ENCODE peak calls at places on chromosomes 1 and 21, in five cellular contexts. K is PC-3, A is neural progenitor cell, S is endothelial cell of umbilical vein, V is GM23338. F is an unnamed sample.

GRCh38 chr1:236516929-236517704 is 6.7 kb upstream of the LGALS8 start:
- DNase-seq in K (peak), A (no peak), S (no peak), V (no peak), F (no peak)

GRCh38 chr1:156389311-156389710 is 20.3 kb downstream of the RHBG start:
- DNase-seq in K (no peak), A (no peak), S (no peak), V (no peak), F (no peak)

GRCh38 chr1:88746916-88747315 is 62.8 kb downstream of the PKN2 start:
- DNase-seq in K (no peak), A (no peak), S (no peak), V (peak), F (no peak)

GRCh38 chr21:26948194-26948593 is 18.7 kb downstream of the ADAMTS5 start:
- DNase-seq in K (no peak), A (no peak), S (no peak), V (no peak), F (no peak)

GRCh38 chr1:211830055-211830329 is 571 bp downstream of the LPGAT1 start:
- DNase-seq in K (no peak), A (no peak), S (no peak), V (no peak), F (peak)

GRCh38 chr21:16932314-16932713 is 580.5 kb upstream of the CXADR start:
- DNase-seq in K (no peak), A (no peak), S (no peak), V (peak), F (no peak)

GRCh38 chr1:91026320-91026719 is 4.5 kb upstream of the ZNF644 start:
- DNase-seq in K (peak), A (no peak), S (no peak), V (no peak), F (peak)

GRCh38 chr1:84603223-84603622 is 29.0 kb upstream of the CTBS start:
- DNase-seq in K (peak), A (no peak), S (peak), V (no peak), F (no peak)

GRCh38 chr1:84436907-84437667 is 38.8 kb downstream of the DNASE2B start:
- DNase-seq in K (no peak), A (no peak), S (no peak), V (no peak), F (no peak)

GRCh38 chr1:156291226-156292061 is 4.0 kb downstream of the GLMP start:
- DNase-seq in K (peak), A (peak), S (peak), V (peak), F (peak)

GRCh38 chr1:53944469-53945182 is 873 bp downstream of the IFT25 start:
- DNase-seq in K (no peak), A (no peak), S (no peak), V (peak), F (peak)

GRCh38 chr1:156684227-156684782 is 7.1 kb upstream of the NES start:
- DNase-seq in K (peak), A (no peak), S (no peak), V (no peak), F (no peak)

GRCh38 chr1:175872588-175872987 is 129.2 kb upstream of the TNR start:
- DNase-seq in K (no peak), A (no peak), S (no peak), V (no peak), F (no peak)

GRCh38 chr1:240598201-240598600 is 13.8 kb downstream of the GREM2 start:
- DNase-seq in K (no peak), A (no peak), S (no peak), V (no peak), F (no peak)

GRCh38 chr1:36866168-36866814 is 168.0 kb downstream of the GRIK3 start:
- DNase-seq in K (no peak), A (no peak), S (no peak), V (no peak), F (no peak)
- TF ChIP-seq EZH2 in K (no peak), A (no peak), S (no peak), V (no peak), F (no peak)

GRCh38 chr1:42381424-42381673 is 757 bp downstream of the RIMKLA start:
- DNase-seq in K (no peak), A (no peak), S (no peak), V (peak), F (no peak)
- TF ChIP-seq EZH2 in K (no peak), A (no peak), S (no peak), V (no peak), F (no peak)

GRCh38 chr1:100428160-100428559 is 75.9 kb downstream of the CDC14A start:
- DNase-seq in K (no peak), A (no peak), S (no peak), V (no peak), F (no peak)

GRCh38 chr1:100433563-100433962 is 81.3 kb downstream of the CDC14A start:
- DNase-seq in K (peak), A (no peak), S (no peak), V (no peak), F (no peak)

GRCh38 chr1:100430368-100430767 is 78.1 kb downstream of the CDC14A start:
- DNase-seq in K (peak), A (no peak), S (peak), V (no peak), F (no peak)
- TF ChIP-seq EZH2 in K (no peak), A (no peak), S (no peak), V (no peak), F (no peak)

GRCh38 chr1:39668111-39668510 is 3.8 kb downstream of the NT5C1A start:
- DNase-seq in K (no peak), A (no peak), S (no peak), V (no peak), F (no peak)

GRCh38 chr1:39663559-39663958 is 8.3 kb downstream of the NT5C1A start:
- DNase-seq in K (no peak), A (no peak), S (no peak), V (peak), F (peak)

GRCh38 chr1:39668894-39669293 is 3.0 kb downstream of the NT5C1A start:
- DNase-seq in K (no peak), A (no peak), S (no peak), V (no peak), F (no peak)

GRCh38 chr1:39670689-39671088 is 1.2 kb downstream of the NT5C1A start:
- DNase-seq in K (no peak), A (no peak), S (no peak), V (no peak), F (no peak)

DNA sequence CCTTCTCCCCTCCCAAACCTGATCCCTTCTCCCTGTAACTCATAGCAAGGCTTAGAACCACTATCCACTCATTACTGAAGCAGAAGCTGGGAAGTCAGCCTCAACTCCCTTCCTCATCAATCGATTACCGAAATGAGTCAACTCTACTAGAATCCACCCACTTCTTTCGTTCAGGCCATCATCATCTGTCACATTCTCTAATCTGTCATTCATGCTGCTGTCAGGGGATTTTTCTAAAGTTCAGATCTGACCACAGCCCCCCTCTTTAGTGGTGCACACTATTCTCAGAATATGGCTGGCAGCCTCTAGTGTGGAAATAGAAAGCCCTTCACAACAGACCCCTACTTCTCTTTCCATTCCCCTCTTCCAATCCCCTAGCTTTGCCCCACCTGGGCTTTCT is 5.1 kb downstream of the NT5C1A start:
- DNase-seq in K (no peak), A (no peak), S (no peak), V (no peak), F (no peak)
- TF ChIP-seq EZH2 in K (no peak), A (no peak), S (no peak), V (no peak), F (no peak)

GRCh38 chr1:1034438-1034759 is 14.5 kb downstream of the AGRN start:
- DNase-seq in K (no peak), A (peak), S (no peak), V (peak), F (no peak)
- TF ChIP-seq EZH2 in K (no peak), A (peak), S (no peak), V (no peak), F (no peak)

DNA sequence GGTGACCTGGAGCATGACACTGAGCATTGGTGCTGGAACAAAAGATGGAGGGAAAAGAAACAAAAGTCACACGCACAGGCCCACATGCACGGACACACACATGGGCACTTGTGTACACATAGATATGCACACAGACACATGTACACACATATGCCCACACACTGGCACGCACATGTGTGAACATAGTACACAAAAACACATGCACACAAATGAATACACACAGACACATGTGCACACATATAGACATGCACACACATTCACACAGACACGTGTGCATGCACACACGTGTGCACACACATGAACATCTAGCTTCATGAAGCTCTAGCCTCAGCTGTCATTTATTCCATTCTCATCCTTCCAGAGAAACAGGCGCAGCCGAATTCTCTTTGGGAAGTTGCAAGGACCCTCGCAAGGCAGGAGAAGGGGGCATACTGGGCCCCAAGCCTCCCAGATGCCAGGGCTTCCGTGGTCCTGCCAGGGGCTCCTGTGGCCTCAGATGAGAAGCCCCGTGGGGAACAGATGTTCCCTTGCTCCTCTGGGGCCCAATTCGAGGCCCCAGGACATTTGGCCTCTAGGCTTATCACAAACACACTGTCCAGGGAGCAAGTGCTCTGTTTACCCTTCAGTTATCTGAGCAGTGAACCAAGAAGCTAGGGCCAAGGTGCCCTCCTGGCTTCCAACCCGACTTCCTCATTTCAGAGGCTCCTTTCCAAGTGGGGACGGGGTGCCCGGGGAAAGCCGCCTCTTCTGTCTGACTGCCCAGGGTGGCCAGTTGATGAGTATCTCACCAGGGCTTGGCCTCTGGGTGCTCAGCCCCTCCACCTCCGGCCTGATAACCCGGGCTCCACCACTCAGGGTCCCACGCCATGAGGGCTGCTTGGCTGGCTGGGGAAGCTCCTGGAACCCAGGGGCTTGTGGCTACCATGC is 116.4 kb upstream of the ARHGEF16 start:
- DNase-seq in K (no peak), A (no peak), S (no peak), V (no peak), F (no peak)
- TF ChIP-seq EZH2 in K (no peak), A (no peak), S (no peak), V (no peak), F (no peak)